ENCODE peak calls at places on chromosomes 11 and 22, in eight cellular contexts. G is cardiac muscle cell, W is tibial nerve, C is RWPE2, Q is IMR-90, P is HCT116, Y is GM23338, B is heart left ventricle. V is an unnamed sample.

GRCh38 chr11:120645639-120646038 is 134.1 kb downstream of the GRIK4 start:
- DNase-seq in G (no peak), W (no peak), C (no peak), Q (no peak), P (no peak), Y (peak; percentile 92), B (no peak), V (no peak)

GRCh38 chr11:69637956-69638871 is 2.7 kb upstream of the CCND1 start:
- DNase-seq in G (peak; percentile 85), W (no peak), C (peak; percentile 67), Q (peak; percentile 65), P (peak; percentile 80), Y (peak; percentile 98), B (peak; percentile 53), V (peak; percentile 69)

GRCh38 chr11:111135101-111135500 is 110.4 kb upstream of the POU2AF2 start:
- DNase-seq in G (no peak), W (no peak), C (no peak), Q (no peak), P (no peak), Y (peak; percentile 2), B (no peak), V (no peak)

GRCh38 chr22:43555561-43556515 is 144.0 kb downstream of the MPPED1 start:
- DNase-seq in G (no peak), W (no peak), C (no peak), Q (no peak), P (no peak), Y (no peak), B (no peak), V (no peak)

GRCh38 chr22:24455751-24456426 is 28.5 kb downstream of the ADORA2A start:
- DNase-seq in G (no peak), W (no peak), C (peak; percentile 15), Q (no peak), P (no peak), Y (no peak), B (peak; percentile 78), V (peak; percentile 71)

GRCh38 chr22:43811777-43812148 is 342 bp downstream of the EFCAB6 start:
- DNase-seq in G (no peak), W (no peak), C (no peak), Q (peak; percentile 61), P (no peak), Y (peak; percentile 30), B (no peak), V (no peak)

GRCh38 chr11:13008625-13009475 is at the start of gene RASSF10:
- DNase-seq in G (peak; percentile 90), W (no peak), C (peak; percentile 82), Q (no peak), P (no peak), Y (peak; percentile 94), B (peak; percentile 70), V (peak; percentile 71)

GRCh38 chr22:42277988-42278776 is 7.7 kb upstream of the TCF20 start:
- DNase-seq in G (peak; percentile 37), W (no peak), C (no peak), Q (no peak), P (no peak), Y (no peak), B (no peak), V (no peak)

GRCh38 chr11:134654161-134654915 is 242.3 kb upstream of the B3GAT1 start:
- DNase-seq in G (no peak), W (no peak), C (no peak), Q (no peak), P (no peak), Y (no peak), B (no peak), V (peak; percentile 1)

GRCh38 chr11:77547863-77548551 is 41.7 kb upstream of the AQP11 start:
- DNase-seq in G (peak; percentile 81), W (no peak), C (no peak), Q (peak; percentile 79), P (peak; percentile 37), Y (peak; percentile 86), B (no peak), V (peak; percentile 41)

GRCh38 chr11:32317646-32318045 is 117.7 kb downstream of the WT1 start:
- DNase-seq in G (no peak), W (no peak), C (no peak), Q (no peak), P (no peak), Y (no peak), B (no peak), V (no peak)

GRCh38 chr11:72776844-72777754 is 16.7 kb downstream of the STARD10 start:
- DNase-seq in G (no peak), W (no peak), C (no peak), Q (no peak), P (no peak), Y (no peak), B (peak; percentile 75), V (peak; percentile 51)

GRCh38 chr11:57480409-57481137 is 20.2 kb downstream of the RTN4RL2 start:
- DNase-seq in G (peak; percentile 61), W (peak; percentile 53), C (no peak), Q (peak; percentile 25), P (no peak), Y (peak; percentile 93), B (peak; percentile 81), V (peak; percentile 67)

GRCh38 chr11:78207532-78208256 is 19.0 kb downstream of the USP35 start:
- DNase-seq in G (no peak), W (no peak), C (peak; percentile 25), Q (peak; percentile 21), P (no peak), Y (no peak), B (no peak), V (no peak)

GRCh38 chr11:131481317-131481716 is 110.9 kb downstream of the NTM start:
- DNase-seq in G (no peak), W (no peak), C (no peak), Q (no peak), P (no peak), Y (no peak), B (no peak), V (no peak)

GRCh38 chr11:122523841-122524531 is 131.5 kb upstream of the UBASH3B start:
- DNase-seq in G (peak; percentile 56), W (no peak), C (no peak), Q (no peak), P (no peak), Y (peak; percentile 52), B (no peak), V (no peak)

GRCh38 chr22:44372611-44373010 is 59.9 kb upstream of the SHISAL1 start:
- DNase-seq in G (no peak), W (no peak), C (peak; percentile 34), Q (no peak), P (no peak), Y (no peak), B (peak; percentile 6), V (no peak)

GRCh38 chr11:40130427-40130826 is 1329.0 kb downstream of the LRRC4C start:
- DNase-seq in G (peak; percentile 11), W (no peak), C (no peak), Q (no peak), P (no peak), Y (peak; percentile 42), B (no peak), V (no peak)

GRCh38 chr11:119166368-119167076 is 2.0 kb upstream of the NLRX1 start:
- DNase-seq in G (no peak), W (no peak), C (no peak), Q (peak; percentile 51), P (no peak), Y (no peak), B (peak; percentile 48), V (no peak)

GRCh38 chr22:20565079-20565734 is 57.8 kb downstream of the MED15 start:
- DNase-seq in G (no peak), W (no peak), C (no peak), Q (peak; percentile 84), P (no peak), Y (no peak), B (peak; percentile 30), V (no peak)

GRCh38 chr11:44893250-44894216 is 57.1 kb downstream of the TP53I11 start:
- DNase-seq in G (no peak), W (no peak), C (no peak), Q (no peak), P (no peak), Y (no peak), B (no peak), V (no peak)

DNA sequence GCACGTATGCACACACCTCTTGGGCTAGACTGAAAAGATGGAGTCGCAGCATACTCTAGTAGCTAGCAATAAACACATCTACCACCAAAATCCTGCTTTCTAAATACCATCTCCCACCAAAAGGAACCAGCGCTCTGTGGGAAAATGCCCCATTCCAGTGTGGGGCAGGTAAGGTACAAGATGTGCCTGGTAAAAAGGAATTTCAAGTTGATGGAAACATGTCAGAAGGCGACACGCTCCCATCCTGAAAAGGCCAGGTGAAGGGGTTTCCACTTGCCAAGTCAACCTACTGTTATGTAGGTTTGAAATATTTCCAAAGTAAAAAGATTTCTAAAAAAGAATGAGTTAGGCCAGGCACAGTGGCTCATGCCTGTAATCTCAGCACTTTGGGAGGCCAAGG is 8.8 kb downstream of the DGCR2 start:
- DNase-seq in G (no peak), W (no peak), C (no peak), Q (no peak), P (no peak), Y (no peak), B (no peak), V (no peak)
- H3K27ac ChIP-seq in G (no peak overlapping the region), W (no peak overlapping the region), C (no peak overlapping the region), Q (no peak overlapping the region), P (no peak overlapping the region), Y (no peak overlapping the region), B (no peak overlapping the region), V (no peak overlapping the region)

GRCh38 chr11:116502641-116503061 is 270.1 kb downstream of the BUD13 start:
- DNase-seq in G (no peak), W (no peak), C (no peak), Q (no peak), P (no peak), Y (no peak), B (no peak), V (peak; percentile 50)
- H3K27me3 ChIP-seq in G (peaks cover 7% of the 10 kb centered on the region), W (no peaks in the 10 kb centered on the region), C (peaks cover 19% of the 10 kb centered on the region), Q (peaks cover 36% of the 10 kb centered on the region), P (peaks cover 45% of the 10 kb centered on the region), Y (peaks cover 39% of the 10 kb centered on the region), B (no peaks in the 10 kb centered on the region), V (peaks cover 61% of the 10 kb centered on the region)

GRCh38 chr11:11461473-11461872 is 108.4 kb upstream of the CSNK2A3 start:
- DNase-seq in G (peak; percentile 55), W (no peak), C (no peak), Q (no peak), P (no peak), Y (no peak), B (no peak), V (peak; percentile 35)
- H3K4me3 ChIP-seq in G (no peak overlapping the region), W (no peak overlapping the region), C (no peak overlapping the region), Q (no peak overlapping the region), P (no peak overlapping the region), Y (no peak overlapping the region), B (no peak overlapping the region), V (no peak overlapping the region)

GRCh38 chr11:1780700-1781592 is 17.2 kb upstream of the CTSD start:
- DNase-seq in G (no peak), W (no peak), C (no peak), Q (no peak), P (no peak), Y (no peak), B (no peak), V (no peak)
- H3K27ac ChIP-seq in G (no peak overlapping the region), W (no peak overlapping the region), C (no peak overlapping the region), Q (no peak overlapping the region), P (no peak overlapping the region), Y (no peak overlapping the region), B (no peak overlapping the region), V (no peak overlapping the region)

DNA sequence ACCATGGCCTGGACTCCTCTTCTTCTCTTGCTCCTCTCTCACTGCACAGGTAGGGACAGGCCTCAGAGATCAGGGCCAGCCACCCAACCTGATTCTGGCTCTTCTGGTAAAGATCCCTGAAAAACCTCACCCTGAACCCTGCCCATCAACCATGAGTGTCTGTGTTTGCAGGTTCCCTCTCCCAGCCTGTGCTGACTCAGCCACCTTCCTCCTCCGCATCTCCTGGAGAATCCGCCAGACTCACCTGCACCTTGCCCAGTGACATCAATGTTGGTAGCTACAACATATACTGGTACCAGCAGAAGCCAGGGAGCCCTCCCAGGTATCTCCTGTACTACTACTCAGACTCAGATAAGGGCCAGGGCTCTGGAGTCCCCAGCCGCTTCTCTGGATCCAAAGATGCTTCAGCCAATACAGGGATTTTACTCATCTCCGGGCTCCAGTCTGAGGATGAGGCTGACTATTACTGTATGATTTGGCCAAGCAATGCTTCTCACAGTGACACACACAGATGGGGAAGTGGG is 80.9 kb downstream of the ZNF280B start:
- DNase-seq in G (no peak), W (no peak), C (no peak), Q (no peak), P (no peak), Y (no peak), B (no peak), V (no peak)
- H3K27me3 ChIP-seq in G (no peaks in the 10 kb centered on the region), W (no peaks in the 10 kb centered on the region), C (peaks cover 6% of the 10 kb centered on the region), Q (peaks cover 18% of the 10 kb centered on the region), P (peaks cover 18% of the 10 kb centered on the region), Y (peaks cover 100% of the 10 kb centered on the region), B (no peaks in the 10 kb centered on the region), V (peaks cover 13% of the 10 kb centered on the region)

V was measured in heart right ventricle.